ENCODE peak calls at places on chromosome 3, in six cellular contexts. One of them, this sample, is unnamed.

GRCh38 chr3:34780973-34781372 is 858.4 kb upstream of the ARPP21 start:
- DNase-seq in RCC 7860: no peak
- DNase-seq in iris pigment epithelial cell: no peak
- DNase-seq in activated naive CD8-positive, alpha-beta T cell treated with anti-CD3 and anti-CD28 coated beads, Interleukin-2, amount 50 U/mL, for 24 hours: no peak
- DNase-seq in HFF-Myc: no peak
- DNase-seq in endodermal cell: peak; percentile 53
- DNase-seq in this sample: peak; percentile 59

GRCh38 chr3:10419637-10420232 is 85.7 kb downstream of the ATP2B2 start:
- DNase-seq in RCC 7860: peak; percentile 77
- DNase-seq in iris pigment epithelial cell: no peak
- DNase-seq in activated naive CD8-positive, alpha-beta T cell treated with anti-CD3 and anti-CD28 coated beads, Interleukin-2, amount 50 U/mL, for 24 hours: peak; percentile 25
- DNase-seq in HFF-Myc: no peak
- DNase-seq in endodermal cell: no peak
- DNase-seq in this sample: no peak

GRCh38 chr3:43448098-43448497 is 161.8 kb downstream of the SNRK start:
- DNase-seq in RCC 7860: no peak
- DNase-seq in iris pigment epithelial cell: no peak
- DNase-seq in activated naive CD8-positive, alpha-beta T cell treated with anti-CD3 and anti-CD28 coated beads, Interleukin-2, amount 50 U/mL, for 24 hours: no peak
- DNase-seq in HFF-Myc: no peak
- DNase-seq in endodermal cell: no peak
- DNase-seq in this sample: no peak

GRCh38 chr3:32448686-32449474 is 53.8 kb downstream of the CMTM6 start:
- DNase-seq in RCC 7860: no peak
- DNase-seq in iris pigment epithelial cell: no peak
- DNase-seq in activated naive CD8-positive, alpha-beta T cell treated with anti-CD3 and anti-CD28 coated beads, Interleukin-2, amount 50 U/mL, for 24 hours: no peak
- DNase-seq in HFF-Myc: no peak
- DNase-seq in endodermal cell: peak; percentile 37
- DNase-seq in this sample: no peak

GRCh38 chr3:53259427-53260259 is 3.8 kb upstream of the TKT start:
- DNase-seq in RCC 7860: no peak
- DNase-seq in iris pigment epithelial cell: no peak
- DNase-seq in activated naive CD8-positive, alpha-beta T cell treated with anti-CD3 and anti-CD28 coated beads, Interleukin-2, amount 50 U/mL, for 24 hours: no peak
- DNase-seq in HFF-Myc: peak; percentile 54
- DNase-seq in endodermal cell: peak; percentile 79
- DNase-seq in this sample: peak; percentile 85

GRCh38 chr3:67654099-67654831 is at the start of gene SUCLG2:
- DNase-seq in RCC 7860: peak; percentile 73
- DNase-seq in iris pigment epithelial cell: peak; percentile 88
- DNase-seq in activated naive CD8-positive, alpha-beta T cell treated with anti-CD3 and anti-CD28 coated beads, Interleukin-2, amount 50 U/mL, for 24 hours: peak; percentile 86
- DNase-seq in HFF-Myc: peak; percentile 43
- DNase-seq in endodermal cell: peak; percentile 95
- DNase-seq in this sample: peak; percentile 93

GRCh38 chr3:50365080-50365841 is 5.9 kb upstream of the TMEM115 start:
- DNase-seq in RCC 7860: peak; percentile 3
- DNase-seq in iris pigment epithelial cell: peak; percentile 64
- DNase-seq in activated naive CD8-positive, alpha-beta T cell treated with anti-CD3 and anti-CD28 coated beads, Interleukin-2, amount 50 U/mL, for 24 hours: peak; percentile 94
- DNase-seq in HFF-Myc: no peak
- DNase-seq in endodermal cell: peak; percentile 98
- DNase-seq in this sample: peak; percentile 93

GRCh38 chr3:41323860-41324259 is 124.6 kb downstream of the CTNNB1 start:
- DNase-seq in RCC 7860: no peak
- DNase-seq in iris pigment epithelial cell: no peak
- DNase-seq in activated naive CD8-positive, alpha-beta T cell treated with anti-CD3 and anti-CD28 coated beads, Interleukin-2, amount 50 U/mL, for 24 hours: no peak
- DNase-seq in HFF-Myc: no peak
- DNase-seq in endodermal cell: peak; percentile 75
- DNase-seq in this sample: peak; percentile 24

GRCh38 chr3:88986834-88987233 is 120.6 kb upstream of the EPHA3 start:
- DNase-seq in RCC 7860: no peak
- DNase-seq in iris pigment epithelial cell: peak; percentile 48
- DNase-seq in activated naive CD8-positive, alpha-beta T cell treated with anti-CD3 and anti-CD28 coated beads, Interleukin-2, amount 50 U/mL, for 24 hours: no peak
- DNase-seq in HFF-Myc: peak; percentile 3
- DNase-seq in endodermal cell: no peak
- DNase-seq in this sample: no peak

GRCh38 chr3:183160616-183161015 is 1.9 kb downstream of the LAMP3 start:
- DNase-seq in RCC 7860: no peak
- DNase-seq in iris pigment epithelial cell: no peak
- DNase-seq in activated naive CD8-positive, alpha-beta T cell treated with anti-CD3 and anti-CD28 coated beads, Interleukin-2, amount 50 U/mL, for 24 hours: no peak
- DNase-seq in HFF-Myc: no peak
- DNase-seq in endodermal cell: no peak
- DNase-seq in this sample: no peak

GRCh38 chr3:58880182-58880581 is 169.6 kb downstream of the CFAP20DC start:
- DNase-seq in RCC 7860: no peak
- DNase-seq in iris pigment epithelial cell: peak; percentile 33
- DNase-seq in activated naive CD8-positive, alpha-beta T cell treated with anti-CD3 and anti-CD28 coated beads, Interleukin-2, amount 50 U/mL, for 24 hours: no peak
- DNase-seq in HFF-Myc: no peak
- DNase-seq in endodermal cell: no peak
- DNase-seq in this sample: no peak

GRCh38 chr3:114025451-114025850 is 30.9 kb downstream of the CCDC191 start:
- DNase-seq in RCC 7860: no peak
- DNase-seq in iris pigment epithelial cell: no peak
- DNase-seq in activated naive CD8-positive, alpha-beta T cell treated with anti-CD3 and anti-CD28 coated beads, Interleukin-2, amount 50 U/mL, for 24 hours: no peak
- DNase-seq in HFF-Myc: no peak
- DNase-seq in endodermal cell: no peak
- DNase-seq in this sample: no peak

GRCh38 chr3:194139085-194139976 is 3.4 kb downstream of the HES1 start:
- DNase-seq in RCC 7860: no peak
- DNase-seq in iris pigment epithelial cell: peak; percentile 79
- DNase-seq in activated naive CD8-positive, alpha-beta T cell treated with anti-CD3 and anti-CD28 coated beads, Interleukin-2, amount 50 U/mL, for 24 hours: no peak
- DNase-seq in HFF-Myc: peak; percentile 85
- DNase-seq in endodermal cell: peak; percentile 91
- DNase-seq in this sample: peak; percentile 87

GRCh38 chr3:177300039-177300833 is 103.0 kb upstream of the TBL1XR1 start:
- DNase-seq in RCC 7860: peak; percentile 100
- DNase-seq in iris pigment epithelial cell: peak; percentile 78
- DNase-seq in activated naive CD8-positive, alpha-beta T cell treated with anti-CD3 and anti-CD28 coated beads, Interleukin-2, amount 50 U/mL, for 24 hours: no peak
- DNase-seq in HFF-Myc: no peak
- DNase-seq in endodermal cell: no peak
- DNase-seq in this sample: no peak

GRCh38 chr3:189942948-189943347 is 177.7 kb downstream of the P3H2 start:
- DNase-seq in RCC 7860: no peak
- DNase-seq in iris pigment epithelial cell: no peak
- DNase-seq in activated naive CD8-positive, alpha-beta T cell treated with anti-CD3 and anti-CD28 coated beads, Interleukin-2, amount 50 U/mL, for 24 hours: no peak
- DNase-seq in HFF-Myc: no peak
- DNase-seq in endodermal cell: no peak
- DNase-seq in this sample: no peak

GRCh38 chr3:161100994-161101393 is 4.2 kb downstream of the B3GALNT1 start:
- DNase-seq in RCC 7860: no peak
- DNase-seq in iris pigment epithelial cell: no peak
- DNase-seq in activated naive CD8-positive, alpha-beta T cell treated with anti-CD3 and anti-CD28 coated beads, Interleukin-2, amount 50 U/mL, for 24 hours: no peak
- DNase-seq in HFF-Myc: no peak
- DNase-seq in endodermal cell: no peak
- DNase-seq in this sample: no peak

This sample was measured in mesendoderm.